ENCODE peak calls at places on chromosomes 3 and 15, in eight cellular contexts. J, G, P, W, L, H, X and Z are unnamed samples.

GRCh38 chr3:3196148-3196861 is 16.8 kb upstream of the CRBN start:
- DNase-seq in J (no peak), G (no peak), P (no peak), W (no peak), L (no peak), H (no peak), X (peak; percentile 9), Z (peak; percentile 18)

GRCh38 chr3:114829786-114830185 is 317.3 kb downstream of the ZBTB20 start:
- DNase-seq in J (no peak), G (no peak), P (no peak), W (no peak), L (no peak), H (no peak), X (no peak), Z (no peak)

GRCh38 chr15:25181290-25182097 is 226.7 kb downstream of the SNRPN start:
- DNase-seq in J (no peak), G (no peak), P (peak; percentile 11), W (no peak), L (peak; percentile 34), H (no peak), X (no peak), Z (no peak)

GRCh38 chr3:31555204-31555603 is 22.5 kb downstream of the STT3B start:
- DNase-seq in J (no peak), G (no peak), P (no peak), W (no peak), L (no peak), H (no peak), X (no peak), Z (no peak)

GRCh38 chr3:13494463-13495350 is 14.6 kb downstream of the HDAC11 start:
- DNase-seq in J (no peak), G (peak; percentile 15), P (no peak), W (peak; percentile 42), L (peak; percentile 36), H (peak; percentile 44), X (no peak), Z (no peak)

GRCh38 chr3:164095279-164095678 is 983.0 kb downstream of the SI start:
- DNase-seq in J (no peak), G (no peak), P (no peak), W (no peak), L (no peak), H (no peak), X (no peak), Z (no peak)

GRCh38 chr3:73084170-73084569 is 22.7 kb downstream of the EBLN2 start:
- DNase-seq in J (no peak), G (no peak), P (no peak), W (no peak), L (no peak), H (no peak), X (no peak), Z (no peak)

GRCh38 chr15:75232826-75233503 is 25.2 kb upstream of the GOLGA6C start:
- DNase-seq in J (no peak), G (no peak), P (no peak), W (no peak), L (no peak), H (no peak), X (no peak), Z (no peak)

GRCh38 chr3:33826688-33827087 is 28.3 kb downstream of the PDCD6IP start:
- DNase-seq in J (peak; percentile 69), G (no peak), P (no peak), W (peak; percentile 53), L (no peak), H (no peak), X (no peak), Z (no peak)

GRCh38 chr3:107877936-107878335 is 212.9 kb downstream of the CD47 start:
- DNase-seq in J (no peak), G (no peak), P (no peak), W (no peak), L (no peak), H (no peak), X (no peak), Z (no peak)

GRCh38 chr3:176357891-176358290 is 839.4 kb downstream of the TBL1XR1 start:
- DNase-seq in J (no peak), G (no peak), P (no peak), W (no peak), L (no peak), H (no peak), X (no peak), Z (no peak)